ENCODE peak calls at places on chromosomes 1 and 21, in seven cellular contexts. W is NCI-H1930; H is mesenchymal stem cell; Z is activated naive CD4-positive, alpha-beta T cell treated with Interleukin-2 at 50 U/mL for 16 hours; N is LoVo; Q is amygdala; L is ELR. T is an unnamed sample.

GRCh38 chr21:46392921-46393320 is 65.8 kb upstream of the DIP2A start:
- DNase-seq in L (no peak), Q (no peak), W (no peak), H (no peak), N (no peak), Z (no peak), T (no peak)

GRCh38 chr1:61491497-61491896 is 233.4 kb downstream of the TM2D1 start:
- DNase-seq in N (no peak), H (no peak), W (no peak), Q (no peak), L (no peak), Z (no peak), T (no peak)

GRCh38 chr1:173555651-173556305 is 47.1 kb downstream of the SLC9C2 start:
- DNase-seq in L (peak; percentile 28), H (no peak), Z (no peak), Q (no peak), W (no peak), N (no peak), T (no peak)

GRCh38 chr21:29190920-29191319 is 60.5 kb downstream of the MAP3K7CL start:
- DNase-seq in N (no peak), H (peak; percentile 73), Q (no peak), W (no peak), Z (no peak), L (peak; percentile 33), T (no peak)

GRCh38 chr1:53681647-53682368 is 57.2 kb downstream of the GLIS1 start:
- DNase-seq in H (peak; percentile 30), W (peak; percentile 8), Z (peak; percentile 17), Q (no peak), L (peak; percentile 43), N (peak; percentile 25), T (peak; percentile 73)

GRCh38 chr1:30473920-30474817 is 249.2 kb downstream of the MATN1 start:
- DNase-seq in Z (no peak), Q (no peak), N (no peak), L (no peak), W (no peak), H (no peak), T (no peak)

GRCh38 chr1:85611856-85612255 is 31.3 kb downstream of the CCN1 start:
- DNase-seq in Q (no peak), N (no peak), H (peak; percentile 99), L (peak; percentile 100), W (no peak), Z (no peak), T (no peak)

GRCh38 chr1:221509575-221510360 is 232.1 kb downstream of the DUSP10 start:
- DNase-seq in Z (no peak), L (no peak), W (no peak), Q (no peak), N (no peak), H (no peak), T (no peak)

GRCh38 chr1:194297999-194298598 is 1111.7 kb upstream of the B3GALT2 start:
- DNase-seq in W (no peak), N (no peak), Z (no peak), H (no peak), L (no peak), Q (no peak), T (no peak)

GRCh38 chr1:145785481-145785880 is 38.4 kb downstream of the RNF115 start:
- DNase-seq in L (peak; percentile 6), N (peak; percentile 5), H (peak; percentile 20), Q (no peak), W (no peak), Z (no peak), T (no peak)

GRCh38 chr1:28282426-28283407 is 23.4 kb downstream of the SESN2 start:
- DNase-seq in Q (no peak), L (no peak), N (no peak), Z (no peak), W (no peak), H (no peak), T (no peak)

GRCh38 chr1:212607924-212608208 is 695 bp upstream of the ATF3 start:
- DNase-seq in W (no peak), L (peak; percentile 35), Z (no peak), Q (no peak), N (no peak), H (no peak), T (no peak)

GRCh38 chr1:181251001-181251712 is 162.7 kb downstream of the IER5 start:
- DNase-seq in L (peak; percentile 73), Q (no peak), Z (no peak), N (peak; percentile 63), W (no peak), H (no peak), T (no peak)

GRCh38 chr1:27567931-27568246 is 36.1 kb downstream of the AHDC1 start:
- DNase-seq in Q (no peak), N (no peak), W (no peak), L (no peak), H (no peak), Z (no peak), T (no peak)

GRCh38 chr1:25103180-25103790 is 129.0 kb downstream of the SYF2 start:
- DNase-seq in Z (no peak), H (no peak), L (no peak), Q (no peak), W (no peak), N (no peak), T (no peak)

GRCh38 chr1:228045871-228046270 is 36.6 kb upstream of the ARF1 start:
- DNase-seq in N (no peak), W (no peak), Z (no peak), Q (no peak), H (no peak), L (no peak), T (no peak)

GRCh38 chr1:36625253-36625958 is 142.7 kb upstream of the CSF3R start:
- DNase-seq in H (no peak), Z (no peak), W (no peak), L (no peak), Q (no peak), N (no peak), T (no peak)

GRCh38 chr21:44785620-44786344 is 15.8 kb downstream of the UBE2G2 start:
- DNase-seq in Z (no peak), H (peak; percentile 29), L (no peak), N (no peak), Q (no peak), W (no peak), T (no peak)

GRCh38 chr1:145891143-145891542 is 5.5 kb upstream of the ANKRD35 start:
- DNase-seq in N (peak; percentile 53), L (no peak), Z (no peak), H (no peak), W (no peak), Q (no peak), T (no peak)

GRCh38 chr1:2876846-2877245 is 75.4 kb upstream of the TTC34 start:
- DNase-seq in H (no peak), Z (no peak), Q (no peak), N (no peak), W (no peak), L (no peak), T (no peak)

GRCh38 chr1:14787604-14788003 is 189.1 kb downstream of the KAZN start:
- DNase-seq in W (no peak), N (no peak), Q (no peak), Z (no peak), L (no peak), H (no peak), T (no peak)

GRCh38 chr1:38528600-38528999 is 331.0 kb downstream of the RRAGC start:
- DNase-seq in N (no peak), W (no peak), Q (no peak), Z (no peak), L (no peak), H (no peak), T (no peak)

GRCh38 chr1:56539403-56539802 is 40.0 kb downstream of the PLPP3 start:
- DNase-seq in L (no peak), H (no peak), N (no peak), Z (no peak), Q (no peak), W (no peak), T (no peak)

GRCh38 chr1:110542730-110543129 is 23.8 kb upstream of the KCNA10 start:
- DNase-seq in L (peak; percentile 45), H (peak; percentile 53), Q (no peak), N (peak; percentile 60), W (no peak), Z (no peak), T (no peak)

GRCh38 chr1:215526147-215526845 is 40.8 kb upstream of the KCTD3 start:
- DNase-seq in Z (no peak), L (peak; percentile 65), N (peak; percentile 61), Q (no peak), W (peak; percentile 35), H (peak; percentile 57), T (no peak)